ENCODE peak calls at places on chromosomes 4 and X, in seven cellular contexts. One of them, this sample, is unnamed.

GRCh38 chr4:141056473-141056872 is 76.8 kb downstream of the RNF150 start:
- DNase-seq in cardiac muscle cell: no peak
- DNase-seq in AG09309: no peak
- DNase-seq in RWPE1: no peak
- DNase-seq in K562: no peak
- DNase-seq in astrocyte of the spinal cord: no peak
- DNase-seq in LNCaP clone FGC: no peak
- DNase-seq in this sample: no peak

GRCh38 chrX:41026326-41027136 is 58.7 kb upstream of the USP9X start:
- DNase-seq in cardiac muscle cell: no peak
- DNase-seq in AG09309: no peak
- DNase-seq in RWPE1: no peak
- DNase-seq in K562: no peak
- DNase-seq in astrocyte of the spinal cord: no peak
- DNase-seq in LNCaP clone FGC: no peak
- DNase-seq in this sample: peak

GRCh38 chrX:109629310-109629709 is 4.3 kb upstream of the KCNE5 start:
- DNase-seq in cardiac muscle cell: peak
- DNase-seq in AG09309: no peak
- DNase-seq in RWPE1: no peak
- DNase-seq in K562: no peak
- DNase-seq in astrocyte of the spinal cord: peak
- DNase-seq in LNCaP clone FGC: no peak
- DNase-seq in this sample: no peak

GRCh38 chr4:101252721-101253120 is 94.6 kb downstream of the PPP3CA start:
- DNase-seq in cardiac muscle cell: peak
- DNase-seq in AG09309: no peak
- DNase-seq in RWPE1: no peak
- DNase-seq in K562: no peak
- DNase-seq in astrocyte of the spinal cord: no peak
- DNase-seq in LNCaP clone FGC: no peak
- DNase-seq in this sample: no peak

GRCh38 chr4:138728566-138728965 is 287.0 kb upstream of the NOCT start:
- DNase-seq in cardiac muscle cell: no peak
- DNase-seq in AG09309: no peak
- DNase-seq in RWPE1: no peak
- DNase-seq in K562: no peak
- DNase-seq in astrocyte of the spinal cord: no peak
- DNase-seq in LNCaP clone FGC: peak
- DNase-seq in this sample: no peak

GRCh38 chr4:53907772-53908171 is 156.6 kb downstream of the CHIC2 start:
- DNase-seq in cardiac muscle cell: no peak
- DNase-seq in AG09309: no peak
- DNase-seq in RWPE1: no peak
- DNase-seq in K562: no peak
- DNase-seq in astrocyte of the spinal cord: no peak
- DNase-seq in LNCaP clone FGC: no peak
- DNase-seq in this sample: no peak

GRCh38 chr4:39616651-39617050 is 22.0 kb downstream of the SMIM14 start:
- DNase-seq in cardiac muscle cell: peak
- DNase-seq in AG09309: no peak
- DNase-seq in RWPE1: no peak
- DNase-seq in K562: no peak
- DNase-seq in astrocyte of the spinal cord: peak
- DNase-seq in LNCaP clone FGC: no peak
- DNase-seq in this sample: no peak

GRCh38 chrX:114134465-114134864 is 449.4 kb upstream of the HTR2C start:
- DNase-seq in cardiac muscle cell: peak
- DNase-seq in AG09309: no peak
- DNase-seq in RWPE1: no peak
- DNase-seq in K562: no peak
- DNase-seq in astrocyte of the spinal cord: no peak
- DNase-seq in LNCaP clone FGC: no peak
- DNase-seq in this sample: no peak

GRCh38 chr4:139488442-139488841 is 34.5 kb downstream of the RAB33B start:
- DNase-seq in cardiac muscle cell: no peak
- DNase-seq in AG09309: no peak
- DNase-seq in RWPE1: no peak
- DNase-seq in K562: no peak
- DNase-seq in astrocyte of the spinal cord: no peak
- DNase-seq in LNCaP clone FGC: no peak
- DNase-seq in this sample: no peak

GRCh38 chr4:41750624-41751324 is 2.2 kb upstream of the PHOX2B start:
- DNase-seq in cardiac muscle cell: no peak
- DNase-seq in AG09309: no peak
- DNase-seq in RWPE1: no peak
- DNase-seq in K562: no peak
- DNase-seq in astrocyte of the spinal cord: no peak
- DNase-seq in LNCaP clone FGC: no peak
- DNase-seq in this sample: no peak

GRCh38 chr4:8060632-8061031 is 98.0 kb downstream of the ABLIM2 start:
- DNase-seq in cardiac muscle cell: no peak
- DNase-seq in AG09309: no peak
- DNase-seq in RWPE1: no peak
- DNase-seq in K562: no peak
- DNase-seq in astrocyte of the spinal cord: no peak
- DNase-seq in LNCaP clone FGC: no peak
- DNase-seq in this sample: no peak

GRCh38 chr4:23680616-23681518 is 209.0 kb downstream of the PPARGC1A start:
- DNase-seq in cardiac muscle cell: peak
- DNase-seq in AG09309: no peak
- DNase-seq in RWPE1: no peak
- DNase-seq in K562: no peak
- DNase-seq in astrocyte of the spinal cord: peak
- DNase-seq in LNCaP clone FGC: no peak
- DNase-seq in this sample: no peak

GRCh38 chr4:72326692-72327632 is 242.1 kb downstream of the ADAMTS3 start:
- DNase-seq in cardiac muscle cell: peak
- DNase-seq in AG09309: no peak
- DNase-seq in RWPE1: peak
- DNase-seq in K562: no peak
- DNase-seq in astrocyte of the spinal cord: peak
- DNase-seq in LNCaP clone FGC: no peak
- DNase-seq in this sample: no peak

GRCh38 chr4:113621633-113622032 is 139.9 kb downstream of the CAMK2D start:
- DNase-seq in cardiac muscle cell: no peak
- DNase-seq in AG09309: no peak
- DNase-seq in RWPE1: no peak
- DNase-seq in K562: no peak
- DNase-seq in astrocyte of the spinal cord: no peak
- DNase-seq in LNCaP clone FGC: no peak
- DNase-seq in this sample: no peak

DNA sequence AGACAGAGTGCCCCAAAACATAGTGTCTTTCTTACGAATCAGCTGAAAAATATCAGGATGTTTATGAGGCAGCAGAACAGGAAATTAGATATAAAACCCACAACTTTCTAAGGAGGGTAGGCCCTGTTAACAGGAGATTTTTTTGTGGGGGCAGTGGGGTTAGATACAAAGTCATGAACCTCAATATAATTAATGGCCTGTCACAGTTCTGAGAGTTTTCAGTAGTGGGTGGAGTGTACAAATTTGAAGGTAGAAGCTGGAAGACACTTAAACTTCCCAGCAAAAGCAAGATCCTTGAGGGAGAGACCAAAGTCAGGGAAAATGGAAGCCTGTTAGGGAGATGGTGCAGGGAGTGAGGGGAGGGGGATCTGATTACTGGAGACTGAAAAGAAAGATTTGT is 17.4 kb downstream of the PAGE4 start:
- DNase-seq in cardiac muscle cell: no peak
- DNase-seq in AG09309: no peak
- DNase-seq in RWPE1: no peak
- DNase-seq in K562: no peak
- DNase-seq in astrocyte of the spinal cord: no peak
- DNase-seq in LNCaP clone FGC: no peak
- DNase-seq in this sample: no peak
- TF ChIP-seq CTCF in cardiac muscle cell: no peak
- TF ChIP-seq CTCF in AG09309: no peak
- TF ChIP-seq CTCF in RWPE1: no peak
- TF ChIP-seq CTCF in K562: no peak
- TF ChIP-seq CTCF in astrocyte of the spinal cord: no peak
- TF ChIP-seq CTCF in LNCaP clone FGC: no peak
- TF ChIP-seq CTCF in this sample: no peak

GRCh38 chr4:103429283-103429682 is 231.1 kb upstream of the CENPE start:
- DNase-seq in cardiac muscle cell: no peak
- DNase-seq in AG09309: no peak
- DNase-seq in RWPE1: no peak
- DNase-seq in K562: no peak
- DNase-seq in astrocyte of the spinal cord: no peak
- DNase-seq in LNCaP clone FGC: no peak
- DNase-seq in this sample: no peak
- TF ChIP-seq CTCF in cardiac muscle cell: no peak
- TF ChIP-seq CTCF in AG09309: no peak
- TF ChIP-seq CTCF in RWPE1: no peak
- TF ChIP-seq CTCF in K562: no peak
- TF ChIP-seq CTCF in astrocyte of the spinal cord: no peak
- TF ChIP-seq CTCF in LNCaP clone FGC: no peak
- TF ChIP-seq CTCF in this sample: no peak

GRCh38 chrX:133699023-133699728 is 283.9 kb upstream of the GPC4 start:
- DNase-seq in cardiac muscle cell: no peak
- DNase-seq in AG09309: no peak
- DNase-seq in RWPE1: no peak
- DNase-seq in K562: no peak
- DNase-seq in astrocyte of the spinal cord: peak
- DNase-seq in LNCaP clone FGC: no peak
- DNase-seq in this sample: no peak

GRCh38 chrX:133697656-133698055 is 282.4 kb upstream of the GPC4 start:
- DNase-seq in cardiac muscle cell: peak
- DNase-seq in AG09309: no peak
- DNase-seq in RWPE1: no peak
- DNase-seq in K562: no peak
- DNase-seq in astrocyte of the spinal cord: no peak
- DNase-seq in LNCaP clone FGC: no peak
- DNase-seq in this sample: no peak

GRCh38 chrX:133702230-133702629 is 283.2 kb downstream of the GPC3 start:
- DNase-seq in cardiac muscle cell: no peak
- DNase-seq in AG09309: no peak
- DNase-seq in RWPE1: no peak
- DNase-seq in K562: no peak
- DNase-seq in astrocyte of the spinal cord: no peak
- DNase-seq in LNCaP clone FGC: no peak
- DNase-seq in this sample: no peak

GRCh38 chrX:133698298-133698697 is 283.0 kb upstream of the GPC4 start:
- DNase-seq in cardiac muscle cell: peak
- DNase-seq in AG09309: no peak
- DNase-seq in RWPE1: peak
- DNase-seq in K562: no peak
- DNase-seq in astrocyte of the spinal cord: peak
- DNase-seq in LNCaP clone FGC: no peak
- DNase-seq in this sample: no peak
- TF ChIP-seq CTCF in cardiac muscle cell: peak
- TF ChIP-seq CTCF in AG09309: peak
- TF ChIP-seq CTCF in RWPE1: no peak
- TF ChIP-seq CTCF in K562: no peak
- TF ChIP-seq CTCF in astrocyte of the spinal cord: no peak
- TF ChIP-seq CTCF in LNCaP clone FGC: peak
- TF ChIP-seq CTCF in this sample: peak

DNA sequence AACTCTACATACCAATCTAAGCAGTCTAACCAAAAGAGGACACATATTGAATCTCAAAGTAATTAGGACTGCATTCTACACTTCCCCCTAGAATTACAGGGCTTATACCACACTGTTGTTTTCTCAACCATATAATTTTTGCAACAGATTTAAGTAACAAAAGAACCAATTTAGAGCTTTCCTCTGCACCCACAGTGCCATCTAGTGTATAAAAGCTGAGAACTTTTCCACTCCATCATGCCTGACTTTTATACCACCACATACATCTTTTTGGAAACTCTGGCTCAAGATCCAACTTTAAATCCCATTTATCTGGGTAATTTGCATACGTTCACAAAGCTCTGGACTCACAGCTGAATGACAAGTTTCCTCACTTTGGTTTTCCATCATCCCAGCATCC is 99.5 kb downstream of the EFHC2 start:
- DNase-seq in cardiac muscle cell: peak
- DNase-seq in AG09309: peak
- DNase-seq in RWPE1: peak
- DNase-seq in K562: no peak
- DNase-seq in astrocyte of the spinal cord: peak
- DNase-seq in LNCaP clone FGC: no peak
- DNase-seq in this sample: no peak
- TF ChIP-seq CTCF in cardiac muscle cell: peak
- TF ChIP-seq CTCF in AG09309: peak
- TF ChIP-seq CTCF in RWPE1: peak
- TF ChIP-seq CTCF in K562: peak
- TF ChIP-seq CTCF in astrocyte of the spinal cord: peak
- TF ChIP-seq CTCF in LNCaP clone FGC: peak
- TF ChIP-seq CTCF in this sample: peak

GRCh38 chr4:81409836-81410235 is 61.9 kb downstream of the RASGEF1B start:
- DNase-seq in cardiac muscle cell: no peak
- DNase-seq in AG09309: no peak
- DNase-seq in RWPE1: no peak
- DNase-seq in K562: no peak
- DNase-seq in astrocyte of the spinal cord: no peak
- DNase-seq in LNCaP clone FGC: no peak
- DNase-seq in this sample: no peak

GRCh38 chr4:81408341-81408740 is 63.4 kb downstream of the RASGEF1B start:
- DNase-seq in cardiac muscle cell: no peak
- DNase-seq in AG09309: no peak
- DNase-seq in RWPE1: no peak
- DNase-seq in K562: peak
- DNase-seq in astrocyte of the spinal cord: no peak
- DNase-seq in LNCaP clone FGC: no peak
- DNase-seq in this sample: no peak

GRCh38 chr4:81404294-81404693 is 67.4 kb downstream of the RASGEF1B start:
- DNase-seq in cardiac muscle cell: peak
- DNase-seq in AG09309: no peak
- DNase-seq in RWPE1: no peak
- DNase-seq in K562: no peak
- DNase-seq in astrocyte of the spinal cord: no peak
- DNase-seq in LNCaP clone FGC: no peak
- DNase-seq in this sample: no peak

GRCh38 chr4:81407726-81408125 is 64.0 kb downstream of the RASGEF1B start:
- DNase-seq in cardiac muscle cell: no peak
- DNase-seq in AG09309: no peak
- DNase-seq in RWPE1: no peak
- DNase-seq in K562: no peak
- DNase-seq in astrocyte of the spinal cord: no peak
- DNase-seq in LNCaP clone FGC: no peak
- DNase-seq in this sample: no peak

DNA sequence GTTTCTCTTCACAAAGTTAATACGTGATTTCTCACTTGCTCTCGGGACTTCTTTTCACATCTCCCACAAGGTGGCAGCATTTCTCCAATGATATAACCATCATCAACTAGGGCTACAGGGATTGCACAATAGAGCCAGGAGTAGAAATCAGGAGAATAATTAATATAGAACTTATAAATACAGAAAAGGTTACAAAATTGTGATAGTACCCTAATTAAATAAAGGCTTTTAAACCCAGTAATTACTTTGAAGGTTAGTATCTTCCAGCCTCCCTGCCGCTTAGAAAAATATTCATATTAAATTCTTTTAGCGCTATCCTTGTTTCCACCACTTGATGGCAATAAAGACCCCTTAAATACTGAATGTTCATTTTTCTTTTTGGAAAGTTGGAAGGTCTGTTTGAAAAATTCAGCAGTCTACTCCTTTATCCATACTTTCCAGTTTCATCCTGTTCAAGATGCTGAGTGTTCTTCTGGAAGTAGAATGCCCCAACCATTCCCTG is 65.8 kb downstream of the RASGEF1B start:
- DNase-seq in cardiac muscle cell: peak
- DNase-seq in AG09309: peak
- DNase-seq in RWPE1: peak
- DNase-seq in K562: peak
- DNase-seq in astrocyte of the spinal cord: peak
- DNase-seq in LNCaP clone FGC: peak
- DNase-seq in this sample: no peak
- TF ChIP-seq CTCF in cardiac muscle cell: peak
- TF ChIP-seq CTCF in AG09309: peak
- TF ChIP-seq CTCF in RWPE1: peak
- TF ChIP-seq CTCF in K562: peak
- TF ChIP-seq CTCF in astrocyte of the spinal cord: peak
- TF ChIP-seq CTCF in LNCaP clone FGC: peak
- TF ChIP-seq CTCF in this sample: peak

This sample was measured in osteocyte.